ENCODE peak calls at places on chromosomes 16 and 17, in ten cellular contexts. C, O, A, J, D, F, W, Q, H and S are unnamed samples.

GRCh38 chr17:7703584-7704574 is 1.1 kb upstream of the EFNB3 start:
- DNase-seq in C (peak; percentile 52), F (peak; percentile 42), A (peak; percentile 85), D (peak; percentile 29), Q (no peak), J (peak; percentile 92), W (peak; percentile 79), O (peak; percentile 22), H (no peak), S (peak; percentile 94)

GRCh38 chr17:44221072-44221861 is 1.8 kb upstream of the UBTF start:
- DNase-seq in J (peak; percentile 92), Q (peak; percentile 72), O (peak; percentile 83), A (peak; percentile 76), D (peak; percentile 82), F (peak; percentile 80), H (peak; percentile 73), W (peak; percentile 93), C (peak; percentile 86), S (peak; percentile 92)

GRCh38 chr16:19283637-19284036 is 1.9 kb upstream of the CLEC19A start:
- DNase-seq in J (no peak), D (no peak), C (no peak), H (no peak), A (no peak), O (no peak), W (no peak), F (no peak), Q (no peak), S (no peak)

GRCh38 chr17:33508215-33508614 is 215.1 kb upstream of the ASIC2 start:
- DNase-seq in J (no peak), Q (no peak), W (no peak), H (no peak), C (no peak), F (no peak), A (no peak), D (no peak), O (no peak), S (no peak)

GRCh38 chr16:53753431-53753830 is 49.5 kb downstream of the FTO start:
- DNase-seq in J (no peak), H (no peak), O (no peak), C (no peak), F (no peak), A (no peak), Q (no peak), W (no peak), D (no peak), S (peak; percentile 12)

GRCh38 chr17:42315402-42316156 is 27.3 kb downstream of the STAT5A start:
- DNase-seq in F (no peak), D (no peak), Q (no peak), O (no peak), J (no peak), C (no peak), A (no peak), W (no peak), H (no peak), S (no peak)

GRCh38 chr17:78583091-78583490 is 5.9 kb upstream of the DNAH17 start:
- DNase-seq in A (no peak), J (peak; percentile 31), Q (no peak), O (no peak), H (no peak), F (no peak), D (no peak), W (peak; percentile 9), C (no peak), S (peak; percentile 78)

GRCh38 chr17:2262146-2262587 is 41.4 kb downstream of the SMG6 start:
- DNase-seq in A (no peak), C (no peak), F (no peak), W (peak; percentile 66), D (no peak), Q (no peak), J (no peak), H (no peak), O (no peak), S (no peak)

GRCh38 chr16:23380501-23380951 is 72.5 kb downstream of the COG7 start:
- DNase-seq in A (no peak), C (no peak), H (no peak), W (no peak), J (no peak), Q (no peak), F (no peak), D (no peak), O (no peak), S (peak; percentile 30)

GRCh38 chr16:27083861-27084261 is 17.1 kb downstream of the C16orf82 start:
- DNase-seq in J (peak; percentile 77), C (peak; percentile 12), W (no peak), D (no peak), Q (no peak), F (no peak), H (peak; percentile 24), O (no peak), A (peak; percentile 52), S (peak; percentile 88)

GRCh38 chr17:15263206-15263579 is 1.9 kb downstream of the PMP22 start:
- DNase-seq in Q (peak; percentile 92), W (peak; percentile 80), A (peak; percentile 33), O (peak; percentile 62), H (peak; percentile 76), J (peak; percentile 73), D (peak; percentile 54), C (no peak), F (peak; percentile 45), S (peak; percentile 80)

GRCh38 chr17:5194346-5194745 is 2.7 kb upstream of the ZNF594 start:
- DNase-seq in C (no peak), A (no peak), J (no peak), W (no peak), O (no peak), D (no peak), H (no peak), F (no peak), Q (no peak), S (no peak)

DNA sequence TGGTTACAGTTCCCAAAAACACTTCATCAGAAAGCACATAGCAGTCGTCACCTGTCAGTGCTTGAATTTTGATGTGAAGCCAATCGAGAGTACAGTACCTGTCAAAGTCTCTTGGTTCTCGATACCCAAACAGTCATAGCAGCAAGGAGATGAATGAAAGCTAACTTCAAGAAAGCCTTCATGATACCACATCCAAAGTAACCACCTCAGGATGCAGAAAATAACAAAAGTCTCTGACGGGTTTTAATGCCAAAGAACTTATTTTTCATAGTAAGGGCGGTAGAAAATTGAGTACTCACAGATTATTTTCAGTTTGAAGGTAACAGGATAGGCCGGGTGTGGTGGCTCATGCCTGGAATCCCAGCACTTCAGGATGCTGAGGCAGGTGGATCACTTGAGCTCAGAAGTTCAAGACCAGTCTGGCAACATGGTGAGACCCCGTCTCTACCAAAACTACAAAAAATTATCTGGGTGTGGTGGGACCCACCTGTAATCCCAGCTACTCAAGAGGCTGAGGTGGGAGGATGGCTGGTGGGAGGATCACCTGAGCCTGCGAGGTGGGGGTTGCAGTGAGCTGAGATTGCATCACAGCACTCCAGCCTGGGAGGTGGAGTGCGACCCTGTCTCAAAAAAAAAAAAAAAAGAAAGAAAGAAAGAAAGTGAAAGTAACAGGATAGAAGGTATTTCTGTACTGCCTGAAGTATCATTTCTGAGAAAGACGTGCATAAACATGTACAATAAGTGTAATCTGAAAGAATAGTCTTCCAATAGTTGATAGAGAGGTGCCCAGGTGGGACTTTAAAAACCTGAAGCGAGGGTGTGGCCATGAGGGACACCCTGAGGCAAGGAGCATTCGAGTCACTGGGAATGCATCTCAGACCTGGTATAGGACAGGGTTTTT is 15.4 kb downstream of the MFSD11 start:
- DNase-seq in W (no peak), J (no peak), C (no peak), Q (no peak), O (no peak), F (no peak), H (no peak), A (no peak), D (no peak), S (no peak)
- H3K4me3 ChIP-seq in W (no peak overlapping the region), J (no peak overlapping the region), C (no peak overlapping the region), Q (no peak overlapping the region), O (no peak overlapping the region), F (no peak overlapping the region), H (peak overlapping the region; percentile 21), A (no peak overlapping the region), D (no peak overlapping the region), S (no peak overlapping the region)

GRCh38 chr17:65218261-65218660 is 81.1 kb downstream of the RGS9 start:
- DNase-seq in J (no peak), H (no peak), C (no peak), A (no peak), W (no peak), O (no peak), Q (no peak), D (no peak), F (no peak), S (no peak)
- H3K27me3 ChIP-seq in J (no peaks in the 10 kb centered on the region), H (no peaks in the 10 kb centered on the region), C (peaks cover 42% of the 10 kb centered on the region), A (no peaks in the 10 kb centered on the region), W (peaks cover 25% of the 10 kb centered on the region), O (peaks cover 40% of the 10 kb centered on the region), Q (no peaks in the 10 kb centered on the region), D (peaks cover 10% of the 10 kb centered on the region), F (no peaks in the 10 kb centered on the region), S (no peaks in the 10 kb centered on the region)

DNA sequence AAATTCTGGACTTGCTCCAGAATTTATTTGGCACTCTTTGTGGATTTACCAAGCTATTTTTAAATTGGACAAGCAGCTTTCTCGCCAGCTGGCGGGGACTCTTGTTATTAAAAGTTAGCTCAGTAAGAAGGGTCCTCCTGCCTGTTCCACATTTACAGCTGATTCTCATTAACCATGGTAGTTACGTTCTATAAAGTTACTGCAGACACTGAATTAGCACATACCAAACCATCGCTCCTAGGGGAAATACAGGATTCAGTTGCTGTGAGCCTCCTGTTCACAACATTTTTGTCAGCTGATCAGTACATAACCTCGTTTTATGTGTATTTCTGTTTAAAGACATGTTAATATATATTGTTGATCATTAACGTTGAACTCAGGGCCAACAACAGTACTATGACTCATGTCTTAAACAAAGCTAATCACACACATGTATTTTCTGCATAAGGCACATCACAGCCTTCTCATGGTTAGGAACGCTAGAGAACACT is 4.2 kb downstream of the LDAF1 start:
- DNase-seq in H (no peak), F (peak; percentile 46), C (no peak), Q (peak; percentile 46), W (no peak), A (no peak), J (no peak), O (no peak), D (peak; percentile 47), S (no peak)
- H3K36me3 ChIP-seq in H (no peaks in the 10 kb centered on the region), F (no peaks in the 10 kb centered on the region), C (peaks cover 30% of the 10 kb centered on the region), Q (no peaks in the 10 kb centered on the region), W (peaks cover 56% of the 10 kb centered on the region), A (peaks cover 57% of the 10 kb centered on the region), J (no peaks in the 10 kb centered on the region), O (peaks cover 4% of the 10 kb centered on the region), D (peaks cover 36% of the 10 kb centered on the region), S (peaks cover 17% of the 10 kb centered on the region)

GRCh38 chr17:75152971-75153853 is 1.1 kb downstream of the JPT1 start:
- DNase-seq in C (peak; percentile 60), F (no peak), W (peak; percentile 45), O (peak; percentile 49), J (peak; percentile 73), D (no peak), A (no peak), H (no peak), Q (no peak), S (peak; percentile 76)

GRCh38 chr17:75153854-75154194 is 488 bp downstream of the JPT1 start:
- DNase-seq in H (no peak), D (no peak), C (peak; percentile 44), A (no peak), O (peak; percentile 29), W (peak; percentile 43), Q (no peak), F (peak; percentile 38), J (no peak), S (peak; percentile 70)

GRCh38 chr17:75154195-75155106 is at the start of gene JPT1:
- DNase-seq in D (peak; percentile 99), F (peak; percentile 99), H (peak; percentile 99), A (peak; percentile 98), O (peak; percentile 99), Q (peak; percentile 99), J (peak; percentile 100), W (peak; percentile 99), C (peak; percentile 100), S (peak; percentile 98)

GRCh38 chr17:75151893-75152292 is 2.4 kb downstream of the JPT1 start:
- DNase-seq in J (no peak), C (no peak), Q (no peak), D (no peak), W (peak; percentile 32), H (no peak), A (no peak), F (no peak), O (no peak), S (no peak)

GRCh38 chr17:75152523-75152922 is 1.8 kb downstream of the JPT1 start:
- DNase-seq in A (no peak), O (no peak), H (no peak), F (no peak), C (no peak), J (no peak), Q (no peak), W (no peak), D (no peak), S (no peak)
- H3K4me3 ChIP-seq in A (peak overlapping the region; percentile 92), O (peak overlapping the region; percentile 62), H (no peak overlapping the region), F (no peak overlapping the region), C (peak overlapping the region; percentile 81), J (peak overlapping the region; percentile 98), Q (no peak overlapping the region), W (peak overlapping the region; percentile 93), D (no peak overlapping the region), S (peak overlapping the region; percentile 99)